ENCODE peak calls at places on chromosomes 7 and 10, in ten cellular contexts. K is esophagus squamous epithelium, J is HCT116, Q is epithelial cell of esophagus, B is Panc1, G is H1, A is left lung, N is AG04450, O is A549, E is psoas muscle. L is an unnamed sample.
A peak's percentile ranks its signal among the peaks of the same experiment; 100 is the strongest.

GRCh38 chr10:68938117-68938516 is 17.9 kb upstream of the DDX21 start:
- DNase-seq in K (no peak), A (no peak), B (no peak), G (no peak), Q (peak; percentile 13), E (no peak), N (no peak), J (no peak), O (no peak), L (peak; percentile 25)

GRCh38 chr7:104883248-104883717 is 130.7 kb upstream of the KMT2E start:
- DNase-seq in O (no peak), N (no peak), Q (no peak), K (no peak), J (no peak), B (no peak), A (no peak), E (no peak), G (no peak), L (no peak)

GRCh38 chr7:80348221-80348620 is 163.6 kb downstream of the GNAT3 start:
- DNase-seq in Q (no peak), A (no peak), J (no peak), N (no peak), G (no peak), K (no peak), B (no peak), E (no peak), O (no peak), L (no peak)

GRCh38 chr7:55261386-55261770 is 103.8 kb upstream of the LANCL2 start:
- DNase-seq in Q (no peak), B (no peak), G (peak; percentile 19), J (no peak), K (no peak), N (no peak), E (no peak), O (no peak), A (no peak), L (no peak)

GRCh38 chr10:86950349-86950748 is 7.1 kb downstream of the MMRN2 start:
- DNase-seq in J (no peak), G (no peak), B (no peak), N (no peak), K (no peak), O (no peak), E (no peak), Q (no peak), A (no peak), L (no peak)

GRCh38 chr10:77713506-77714280 is 76.1 kb upstream of the KCNMA1 start:
- DNase-seq in Q (no peak), N (no peak), K (no peak), G (no peak), E (no peak), J (no peak), A (no peak), B (no peak), O (no peak), L (peak; percentile 64)

GRCh38 chr7:20514364-20514763 is 101.1 kb upstream of the ABCB5 start:
- DNase-seq in Q (peak; percentile 82), O (no peak), B (no peak), J (no peak), E (no peak), G (no peak), A (no peak), N (no peak), K (no peak), L (peak; percentile 26)

GRCh38 chr7:153276394-153276793 is 516.8 kb downstream of the ACTR3B start:
- DNase-seq in N (no peak), K (no peak), J (no peak), B (no peak), E (no peak), A (no peak), G (no peak), Q (no peak), O (no peak), L (no peak)

GRCh38 chr7:23458044-23458443 is 12.2 kb downstream of the IGF2BP3 start:
- DNase-seq in N (no peak), E (no peak), J (no peak), G (no peak), K (no peak), O (no peak), B (no peak), Q (no peak), A (no peak), L (no peak)

GRCh38 chr10:13971586-13972475 is 358.9 kb downstream of the FRMD4A start:
- DNase-seq in N (no peak), O (no peak), J (no peak), A (no peak), G (no peak), Q (no peak), B (no peak), E (no peak), K (no peak), L (peak; percentile 60)

GRCh38 chr10:98416589-98416988 is 1.6 kb upstream of the PYROXD2 start:
- DNase-seq in K (no peak), A (no peak), G (no peak), N (no peak), Q (no peak), E (no peak), O (no peak), B (no peak), J (no peak), L (no peak)

GRCh38 chr10:86252573-86252972 is 114.0 kb downstream of the GRID1 start:
- DNase-seq in G (no peak), O (no peak), N (no peak), A (no peak), B (no peak), E (no peak), J (no peak), Q (no peak), K (no peak), L (no peak)

GRCh38 chr10:124675261-124675660 is 68.9 kb downstream of the FAM53B start:
- DNase-seq in K (no peak), Q (no peak), E (peak; percentile 51), O (no peak), J (no peak), G (no peak), B (no peak), N (no peak), A (peak; percentile 34), L (no peak)

GRCh38 chr10:37671802-37672201 is 185.6 kb downstream of the ZNF248 start:
- DNase-seq in Q (no peak), K (no peak), G (no peak), B (no peak), A (no peak), J (no peak), E (no peak), N (no peak), O (no peak), L (no peak)

GRCh38 chr10:79052311-79053080 is 16.3 kb upstream of the ZMIZ1 start:
- DNase-seq in N (no peak), Q (peak; percentile 46), G (no peak), E (peak; percentile 31), B (no peak), J (no peak), K (no peak), A (no peak), O (peak; percentile 60), L (no peak)

GRCh38 chr10:29200280-29200679 is 88.6 kb upstream of the LYZL1 start:
- DNase-seq in N (no peak), J (no peak), O (no peak), K (no peak), Q (no peak), A (no peak), G (no peak), B (no peak), E (no peak), L (no peak)

GRCh38 chr10:23345861-23346260 is 1.3 kb upstream of the C10orf67 start:
- DNase-seq in J (no peak), A (no peak), G (no peak), K (no peak), E (no peak), Q (peak; percentile 87), O (no peak), B (no peak), N (peak; percentile 67), L (peak; percentile 90)

DNA sequence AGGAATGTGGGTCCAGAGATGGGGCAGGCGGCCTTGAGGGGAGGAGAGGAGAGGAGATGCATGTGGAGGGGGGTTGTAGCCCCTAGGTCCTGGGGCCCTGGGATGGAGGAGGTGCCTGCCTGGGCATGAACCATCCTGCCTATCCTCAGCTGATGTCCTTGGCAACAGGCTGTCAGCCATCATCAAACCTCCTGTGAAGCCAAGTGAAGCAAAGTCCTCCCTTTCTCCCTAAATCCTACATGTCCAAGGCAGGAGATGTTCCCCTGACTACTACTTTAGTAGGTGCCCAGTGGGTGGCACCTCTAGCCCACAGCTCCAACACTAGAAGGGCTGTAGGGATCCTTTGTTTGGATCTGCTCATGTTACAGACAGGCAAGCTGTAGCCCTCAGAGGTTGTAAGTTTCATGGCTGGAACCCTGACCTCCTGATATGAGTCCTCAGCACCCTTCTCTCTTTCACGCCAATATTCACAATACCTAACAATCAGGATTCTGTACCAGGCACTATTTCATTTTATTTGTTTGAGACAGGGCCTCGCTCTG is 66.6 kb upstream of the SYPL1 start:
- DNase-seq in K (no peak), A (no peak), O (peak; percentile 21), B (no peak), N (no peak), E (no peak), G (no peak), J (peak; percentile 16), Q (peak; percentile 50), L (peak; percentile 67)
- TF ChIP-seq CTCF in K (peak; percentile 21), A (no peak), O (peak; percentile 53), B (peak; percentile 73), N (peak; percentile 45), E (peak; percentile 27), G (no peak), J (peak; percentile 22), Q (peak; percentile 54), L (peak; percentile 47)

GRCh38 chr7:1566687-1567081 is 3.1 kb downstream of the PSMG3 start:
- DNase-seq in A (peak; percentile 73), J (no peak), K (no peak), Q (no peak), G (no peak), N (no peak), O (no peak), E (peak; percentile 49), B (no peak), L (no peak)
- H3K4me3 ChIP-seq in A (no peak overlapping the region), J (peak overlapping the region; percentile 55), K (no peak overlapping the region), Q (no peak overlapping the region), G (no peak overlapping the region), N (no peak overlapping the region), O (no peak overlapping the region), E (no peak overlapping the region), B (no peak overlapping the region), L (no peak overlapping the region)

DNA sequence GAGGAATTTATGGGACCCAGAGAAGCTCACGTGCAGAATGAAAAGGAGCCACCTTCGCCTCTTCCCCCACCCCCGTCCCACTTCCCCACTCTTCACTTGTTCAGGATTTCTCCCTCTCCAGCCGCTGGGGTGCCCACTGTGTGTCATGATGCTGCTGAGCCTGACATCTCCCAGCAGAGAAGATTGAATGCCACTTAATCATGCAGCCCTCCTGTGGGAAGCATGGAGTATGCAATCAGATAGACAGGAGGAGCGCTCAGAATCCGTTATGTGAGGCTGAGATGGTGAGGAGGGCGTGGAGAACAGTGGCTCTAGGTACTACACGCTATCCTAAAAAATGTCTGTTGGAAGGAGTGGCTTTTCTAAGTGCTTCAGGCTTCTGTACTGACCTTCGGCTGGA is 334.3 kb downstream of the LRMDA start:
- DNase-seq in Q (no peak), K (no peak), J (no peak), N (no peak), A (no peak), E (no peak), O (no peak), G (no peak), B (no peak), L (no peak)
- TF ChIP-seq CTCF in Q (no peak), K (no peak), J (no peak), N (no peak), A (no peak), E (no peak), O (no peak), G (no peak), B (no peak), L (no peak)

GRCh38 chr7:101854084-101854865 is 36.8 kb downstream of the CUX1 start:
- DNase-seq in O (no peak), G (no peak), J (no peak), E (no peak), Q (no peak), B (no peak), K (no peak), N (no peak), A (no peak), L (no peak)
- H3K4me3 ChIP-seq in O (no peak overlapping the region), G (no peak overlapping the region), J (no peak overlapping the region), E (no peak overlapping the region), Q (no peak overlapping the region), B (no peak overlapping the region), K (no peak overlapping the region), N (no peak overlapping the region), A (no peak overlapping the region), L (no peak overlapping the region)